ENCODE peak calls at places on chromosome 11, in nine cellular contexts. W is WTC11, P is right cardiac atrium, Y is HuH-7, S is substantia nigra, L is globus pallidus, K is ELR, Q is spleen, U is SK-N-MC. B is an unnamed sample.

GRCh38 chr11:70928854-70929598 is 323.4 kb downstream of the SHANK2 start:
- DNase-seq in K (no peak), S (no peak), P (no peak), Y (no peak), Q (no peak), W (no peak), U (no peak), L (no peak), B (no peak)

GRCh38 chr11:63915961-63916836 is 765 bp downstream of the RCOR2 start:
- DNase-seq in K (peak; percentile 48), S (peak; percentile 34), L (peak; percentile 56), U (no peak), P (peak; percentile 60), W (peak; percentile 96), Q (peak; percentile 83), Y (peak; percentile 85), B (peak; percentile 93)

GRCh38 chr11:36577859-36578258 is 10.1 kb downstream of the RAG1 start:
- DNase-seq in W (no peak), U (no peak), L (no peak), S (no peak), P (no peak), Q (no peak), K (peak; percentile 15), Y (no peak), B (no peak)

GRCh38 chr11:47326198-47326597 is 26.3 kb downstream of the MYBPC3 start:
- DNase-seq in U (no peak), Q (no peak), P (no peak), Y (peak; percentile 1), L (no peak), S (no peak), W (no peak), K (no peak), B (no peak)

GRCh38 chr11:57499413-57499982 is 16.0 kb downstream of the SLC43A1 start:
- DNase-seq in W (peak; percentile 99), L (peak; percentile 94), Q (peak; percentile 95), Y (peak; percentile 100), P (peak; percentile 98), S (peak; percentile 88), K (peak; percentile 91), U (no peak), B (peak; percentile 97)

GRCh38 chr11:78914503-78914902 is 339.8 kb upstream of the NARS2 start:
- DNase-seq in S (no peak), Y (no peak), L (no peak), P (no peak), U (no peak), Q (no peak), W (no peak), K (no peak), B (no peak)

GRCh38 chr11:65870307-65870658 is 2.3 kb downstream of the EFEMP2 start:
- DNase-seq in K (no peak), L (no peak), Q (peak; percentile 80), Y (no peak), U (no peak), W (no peak), P (peak; percentile 17), S (no peak), B (no peak)

GRCh38 chr11:43012606-43013005 is 299.2 kb upstream of the API5 start:
- DNase-seq in Q (no peak), L (peak; percentile 33), S (no peak), U (no peak), W (no peak), P (no peak), Y (no peak), K (no peak), B (no peak)

GRCh38 chr11:85874265-85874664 is 19.1 kb downstream of the CCDC83 start:
- DNase-seq in L (no peak), Q (no peak), W (no peak), P (no peak), Y (no peak), K (no peak), U (no peak), S (no peak), B (no peak)

GRCh38 chr11:14638561-14638960 is 5.0 kb upstream of the PDE3B start:
- DNase-seq in Y (no peak), S (no peak), W (no peak), Q (no peak), L (no peak), P (no peak), U (no peak), K (no peak), B (no peak)

GRCh38 chr11:72598901-72599300 is 75.3 kb downstream of the PDE2A start:
- DNase-seq in L (peak; percentile 23), P (peak; percentile 67), S (no peak), K (peak; percentile 69), Q (no peak), Y (peak; percentile 57), U (no peak), W (peak; percentile 68), B (peak; percentile 60)

GRCh38 chr11:75474878-75475766 is 42.1 kb upstream of the KLHL35 start:
- DNase-seq in W (peak; percentile 85), Y (no peak), L (peak; percentile 17), S (no peak), P (peak; percentile 58), Q (peak; percentile 87), K (peak; percentile 60), U (no peak), B (peak; percentile 50)

GRCh38 chr11:128513915-128514681 is 73.3 kb downstream of the ETS1 start:
- DNase-seq in L (no peak), Q (no peak), Y (no peak), P (no peak), K (peak; percentile 12), S (no peak), W (no peak), U (no peak), B (no peak)

GRCh38 chr11:47234669-47235075 is 13.9 kb downstream of the ACP2 start:
- DNase-seq in L (no peak), S (no peak), Y (no peak), Q (no peak), K (peak; percentile 77), W (no peak), U (no peak), P (no peak), B (no peak)

GRCh38 chr11:72007587-72007986 is 8.9 kb downstream of the IL18BP start:
- DNase-seq in W (no peak), L (no peak), K (no peak), U (no peak), S (no peak), Q (no peak), P (no peak), Y (no peak), B (no peak)

GRCh38 chr11:68678031-68678441 is 6.3 kb upstream of the GAL start:
- DNase-seq in Q (no peak), K (no peak), P (no peak), Y (no peak), U (no peak), W (no peak), S (no peak), L (no peak), B (peak; percentile 10)

GRCh38 chr11:130606781-130607511 is 158.5 kb downstream of the ADAMTS15 start:
- DNase-seq in L (no peak), U (no peak), Q (no peak), K (no peak), P (peak; percentile 89), S (no peak), Y (no peak), W (no peak), B (no peak)

GRCh38 chr11:131195801-131196517 is 174.5 kb upstream of the NTM start:
- DNase-seq in S (no peak), L (peak; percentile 22), W (no peak), P (peak; percentile 45), K (no peak), U (no peak), Q (no peak), Y (no peak), B (no peak)

GRCh38 chr11:17273668-17274321 is 2.7 kb upstream of the NUCB2 start:
- DNase-seq in K (no peak), P (no peak), L (no peak), W (peak; percentile 59), U (no peak), Y (no peak), S (no peak), Q (no peak), B (no peak)

B was measured in glutamatergic neuron.